ENCODE peak calls at places on chromosome 6, in eight cellular contexts. I, E, W, S, A, L, C and O are unnamed samples.

GRCh38 chr6:1497593-1498105 is 108.3 kb downstream of the FOXF2 start:
- DNase-seq in I (no peak), E (no peak), W (no peak), S (no peak), A (no peak), L (no peak), C (no peak), O (no peak)

GRCh38 chr6:53718597-53719460 is 53.3 kb upstream of the KLHL31 start:
- DNase-seq in I (peak), E (no peak), W (peak), S (peak), A (no peak), L (peak), C (peak), O (no peak)

GRCh38 chr6:79634491-79634890 is 3.4 kb downstream of the SH3BGRL2 start:
- DNase-seq in I (no peak), E (no peak), W (no peak), S (no peak), A (no peak), L (no peak), C (no peak), O (no peak)

GRCh38 chr6:117138920-117139319 is 126.4 kb upstream of the VGLL2 start:
- DNase-seq in I (no peak), E (no peak), W (no peak), S (no peak), A (no peak), L (no peak), C (peak), O (no peak)

GRCh38 chr6:158022749-158023596 is 41.3 kb downstream of the SYNJ2 start:
- DNase-seq in I (no peak), E (peak), W (no peak), S (no peak), A (no peak), L (no peak), C (no peak), O (no peak)

GRCh38 chr6:137638926-137639706 is 144.9 kb upstream of the OLIG3 start:
- DNase-seq in I (no peak), E (no peak), W (no peak), S (peak), A (no peak), L (no peak), C (no peak), O (no peak)

GRCh38 chr6:42960243-42961019 is at the start of gene GNMT:
- DNase-seq in I (no peak), E (peak), W (peak), S (no peak), A (no peak), L (peak), C (peak), O (peak)

GRCh38 chr6:136609878-136610706 is 59.9 kb upstream of the MAP7 start:
- DNase-seq in I (peak), E (no peak), W (peak), S (peak), A (no peak), L (no peak), C (peak), O (no peak)

GRCh38 chr6:15433517-15433874 is 187.6 kb downstream of the JARID2 start:
- DNase-seq in I (no peak), E (no peak), W (no peak), S (no peak), A (no peak), L (no peak), C (no peak), O (no peak)